ENCODE peak calls at places on chromosome 18, in four cellular contexts. T is lower lobe of right lung; O is NCI-H748 treated with DMSO at 0.1 percent for 48 hours; M is activated naive CD4-positive, alpha-beta T cell. X is an unnamed sample.

GRCh38 chr18:12307871-12308385 is at the start of gene TUBB6:
- DNase-seq in T (peak), O (peak), M (no peak), X (peak)

GRCh38 chr18:24063121-24063731 is 48.7 kb downstream of the TTC39C start:
- DNase-seq in T (no peak), O (no peak), M (no peak), X (peak)

GRCh38 chr18:9380571-9381390 is 46.2 kb downstream of the TWSG1 start:
- DNase-seq in T (no peak), O (peak), M (no peak), X (no peak)

GRCh38 chr18:45916302-45916701 is 50.8 kb downstream of the EPG5 start:
- DNase-seq in T (no peak), O (no peak), M (no peak), X (no peak)

GRCh38 chr18:7011142-7011541 is 106.5 kb downstream of the LAMA1 start:
- DNase-seq in T (no peak), O (no peak), M (no peak), X (no peak)

GRCh38 chr18:76524477-76524876 is 29.4 kb upstream of the ZNF516 start:
- DNase-seq in T (no peak), O (no peak), M (no peak), X (no peak)

GRCh38 chr18:34772887-34773286 is 62.8 kb downstream of the DTNA start:
- DNase-seq in T (no peak), O (no peak), M (no peak), X (no peak)

GRCh38 chr18:53639696-53640095 is 584.8 kb downstream of the MBD2 start:
- DNase-seq in T (no peak), O (no peak), M (no peak), X (no peak)

GRCh38 chr18:36376361-36376760 is 78.8 kb downstream of the FHOD3 start:
- DNase-seq in T (no peak), O (no peak), M (no peak), X (no peak)

GRCh38 chr18:63970803-63971191 is 916 bp downstream of the SERPINB8 start:
- DNase-seq in T (peak), O (peak), M (no peak), X (peak)

GRCh38 chr18:33660696-33661310 is 82.8 kb downstream of the ASXL3 start:
- DNase-seq in T (no peak), O (no peak), M (no peak), X (no peak)

GRCh38 chr18:26215247-26215970 is 10.8 kb upstream of the TAF4B start:
- DNase-seq in T (no peak), O (no peak), M (no peak), X (no peak)

GRCh38 chr18:27605107-27605834 is 420.2 kb upstream of the CHST9 start:
- DNase-seq in T (no peak), O (peak), M (no peak), X (peak)

GRCh38 chr18:78932281-78932680 is 47.3 kb upstream of the SALL3 start:
- DNase-seq in T (no peak), O (no peak), M (no peak), X (no peak)

X was measured in epithelial cell of esophagus.